ENCODE peak calls at places on chromosomes 1 and 21, in four cellular contexts. T is K562, U is HepG2, K is HCT116. G is an unnamed sample.

GRCh38 chr1:206829875-206830274 is 35.5 kb upstream of the IL20 start:
- DNase-seq in U (no peak), K (no peak), T (no peak), G (no peak)

GRCh38 chr1:34060331-34060730 is 104.7 kb downstream of the CSMD2 start:
- DNase-seq in U (no peak), K (no peak), T (no peak), G (no peak)

GRCh38 chr1:182549811-182550210 is 39.2 kb downstream of the RNASEL start:
- DNase-seq in U (no peak), K (no peak), T (no peak), G (no peak)

GRCh38 chr1:223500560-223501425 is 107.6 kb downstream of the CCDC185 start:
- DNase-seq in K (peak), T (no peak), U (no peak), G (no peak)

GRCh38 chr1:168957818-168958217 is 148.7 kb upstream of the ATP1B1 start:
- DNase-seq in K (no peak), T (no peak), U (no peak), G (no peak)

GRCh38 chr1:36981771-36982622 is 52.3 kb downstream of the GRIK3 start:
- DNase-seq in U (no peak), T (no peak), K (no peak), G (no peak)

GRCh38 chr1:41492341-41492848 is 7.9 kb upstream of the EDN2 start:
- DNase-seq in T (peak), U (no peak), K (no peak), G (no peak)

GRCh38 chr1:229941160-229941559 is 125.9 kb upstream of the GALNT2 start:
- DNase-seq in T (no peak), U (no peak), K (no peak), G (no peak)

GRCh38 chr1:79716481-79716880 is 710.0 kb upstream of the ADGRL4 start:
- DNase-seq in K (peak), U (no peak), T (no peak), G (no peak)

GRCh38 chr1:54476231-54477109 is 70.3 kb upstream of the SSBP3 start:
- DNase-seq in U (no peak), T (no peak), K (no peak), G (no peak)

GRCh38 chr1:6962390-6962955 is 177.2 kb downstream of the CAMTA1 start:
- DNase-seq in T (peak), U (no peak), K (peak), G (peak)

GRCh38 chr1:205677152-205677551 is 3.2 kb downstream of the SLC45A3 start:
- DNase-seq in U (peak), K (no peak), T (no peak), G (no peak)
- TF ChIP-seq TCF7L2 in U (no peak), K (no peak), T (no peak), G (no peak)

DNA sequence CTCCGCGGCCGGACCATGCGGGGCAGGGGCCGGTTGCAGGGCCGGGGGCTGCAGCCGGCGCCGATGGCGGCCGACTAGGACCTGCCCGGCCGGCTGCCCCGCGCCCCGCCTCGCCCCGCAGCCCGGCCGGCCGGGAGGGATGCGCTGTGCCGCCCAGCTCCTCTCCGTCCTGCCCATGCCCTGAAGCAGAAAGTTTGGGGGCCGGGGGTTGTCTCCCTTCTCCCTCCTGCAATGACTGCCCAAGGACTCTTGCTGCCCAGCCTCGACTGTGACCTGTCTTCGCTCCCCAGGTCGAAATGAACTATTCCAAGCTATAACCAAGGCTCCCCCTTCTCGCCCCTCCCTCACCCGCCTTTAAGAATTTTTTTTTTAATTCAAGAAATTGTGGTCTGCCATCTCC is 306 bp downstream of the TMCC2 start:
- DNase-seq in T (no peak), K (no peak), U (no peak), G (no peak)
- TF ChIP-seq REST in T (no peak), K (no peak), U (no peak), G (no peak)

GRCh38 chr1:215273838-215274516 is 191.4 kb downstream of the KCNK2 start:
- DNase-seq in T (no peak), U (no peak), K (peak), G (no peak)
- H3K27ac ChIP-seq in T (no peak), U (no peak), K (no peak), G (no peak)

GRCh38 chr1:97186381-97186780 is 464.8 kb downstream of the PTBP2 start:
- DNase-seq in K (peak), T (no peak), U (peak), G (no peak)
- TF ChIP-seq TCF7L2 in K (no peak), T (no peak), U (no peak), G (no peak)

GRCh38 chr21:18335651-18336050 is 67.9 kb downstream of the TMPRSS15 start:
- DNase-seq in U (no peak), K (no peak), T (no peak), G (no peak)
- TF ChIP-seq REST in U (no peak), K (no peak), T (no peak), G (no peak)

GRCh38 chr1:201694615-201695335 is 134.2 kb upstream of the IPO9 start:
- DNase-seq in T (no peak), K (no peak), U (no peak), G (no peak)

GRCh38 chr1:201697174-201697573 is 131.8 kb upstream of the IPO9 start:
- DNase-seq in K (no peak), T (no peak), U (no peak), G (no peak)

GRCh38 chr1:201696217-201696761 is 132.7 kb upstream of the IPO9 start:
- DNase-seq in K (no peak), U (no peak), T (no peak), G (peak)

GRCh38 chr1:201693887-201694614 is 134.9 kb upstream of the IPO9 start:
- DNase-seq in K (no peak), U (no peak), T (no peak), G (no peak)

DNA sequence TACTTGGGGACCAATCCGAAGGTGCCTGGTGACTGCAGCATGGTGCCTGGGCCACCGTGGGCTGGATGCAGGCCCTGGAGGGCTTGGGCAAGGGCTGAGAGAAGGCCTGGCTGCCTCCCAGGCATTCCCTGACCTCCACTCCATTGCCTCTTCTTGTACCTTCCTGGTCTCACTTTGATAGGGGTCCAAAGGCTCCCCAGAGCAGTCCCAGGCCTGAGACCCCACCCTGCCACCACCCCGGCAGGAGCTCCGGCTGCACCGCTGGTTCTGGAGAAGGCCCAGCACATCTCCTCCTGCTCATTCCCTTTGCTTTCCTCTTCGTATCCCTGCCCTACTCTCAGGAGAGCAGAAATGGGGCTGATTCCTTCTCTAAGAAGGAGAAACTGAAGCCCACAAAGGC is 133.3 kb upstream of the IPO9 start:
- DNase-seq in T (no peak), U (no peak), K (no peak), G (no peak)
- H3K27ac ChIP-seq in T (no peak), U (no peak), K (no peak), G (no peak)

GRCh38 chr1:248838357-248839167 is 538 bp downstream of the ZNF672 start:
- DNase-seq in U (peak), T (peak), K (peak), G (no peak)

GRCh38 chr1:248839168-248839555 is 1.1 kb downstream of the ZNF672 start:
- DNase-seq in T (no peak), U (no peak), K (no peak), G (no peak)

GRCh38 chr1:248834343-248834940 is 3.6 kb upstream of the ZNF672 start:
- DNase-seq in U (no peak), T (no peak), K (no peak), G (no peak)

GRCh38 chr1:248837794-248838356 is at the start of gene ZNF672:
- DNase-seq in K (peak), U (peak), T (peak), G (peak)

GRCh38 chr1:248837045-248837793 is 805 bp upstream of the ZNF672 start:
- DNase-seq in T (no peak), K (no peak), U (no peak), G (no peak)
- TF ChIP-seq TCF7L2 in T (no peak), K (no peak), U (no peak), G (no peak)

GRCh38 chr1:88180449-88181108 is 503.5 kb upstream of the PKN2 start:
- DNase-seq in T (peak), U (peak), K (peak), G (peak)

GRCh38 chr1:88175120-88175630 is 508.9 kb upstream of the PKN2 start:
- DNase-seq in U (peak), K (no peak), T (no peak), G (no peak)

GRCh38 chr1:88169939-88170338 is 514.1 kb upstream of the PKN2 start:
- DNase-seq in T (no peak), K (no peak), U (no peak), G (no peak)

GRCh38 chr1:88179943-88180342 is 504.1 kb upstream of the PKN2 start:
- DNase-seq in T (no peak), U (no peak), K (no peak), G (no peak)

DNA sequence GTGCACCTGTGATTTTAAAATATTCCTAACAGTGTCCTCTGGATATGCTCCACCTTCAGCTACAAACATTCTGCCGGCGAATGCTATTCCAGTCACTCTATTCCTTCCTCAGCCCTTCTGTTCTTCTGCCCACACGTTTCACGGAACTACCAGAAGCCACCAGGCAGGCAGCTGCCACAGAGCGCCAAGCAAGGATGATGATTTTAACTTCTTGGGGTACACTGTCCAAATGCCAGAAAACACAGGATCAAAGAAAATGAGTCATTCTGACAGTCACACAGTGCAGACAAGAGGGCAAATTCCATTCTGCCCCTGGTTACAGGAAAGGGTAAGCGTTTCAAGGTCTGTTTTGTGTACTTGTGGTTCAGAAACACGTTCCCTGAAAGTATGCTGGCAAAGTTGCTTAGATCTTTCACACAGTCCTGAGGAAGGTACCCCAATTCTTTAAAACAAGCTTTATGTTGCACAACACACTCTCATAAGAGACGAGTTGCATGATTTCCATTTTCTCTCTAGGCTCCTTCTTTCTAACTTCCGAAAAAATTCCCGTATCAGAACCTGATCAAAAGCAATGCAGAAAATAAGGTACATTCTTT is 508.3 kb upstream of the PKN2 start:
- DNase-seq in T (no peak), U (peak), K (peak), G (no peak)
- TF ChIP-seq REST in T (no peak), U (no peak), K (no peak), G (no peak)

GRCh38 chr1:225919906-225920305 is 4.1 kb downstream of the PYCR2 start:
- DNase-seq in U (no peak), T (no peak), K (no peak), G (no peak)

GRCh38 chr1:225917536-225917935 is 6.5 kb downstream of the PYCR2 start:
- DNase-seq in K (no peak), U (no peak), T (no peak), G (no peak)

GRCh38 chr1:225915538-225915991 is 8.5 kb downstream of the PYCR2 start:
- DNase-seq in K (no peak), U (no peak), T (no peak), G (no peak)

GRCh38 chr1:225921734-225922709 is 2.0 kb downstream of the PYCR2 start:
- DNase-seq in K (no peak), T (no peak), U (no peak), G (no peak)

GRCh38 chr1:225918280-225918679 is 5.8 kb downstream of the PYCR2 start:
- DNase-seq in U (no peak), T (no peak), K (no peak), G (no peak)
- H3K27ac ChIP-seq in U (no peak), T (no peak), K (no peak), G (no peak)